ENCODE peak calls at places on chromosomes 12 and 14, in seven cellular contexts. W, K, O, J, D, N and Q are unnamed samples.

GRCh38 chr14:67951529-67952120 is 132.0 kb downstream of the RAD51B start:
- DNase-seq in W (no peak), K (no peak), O (no peak), J (no peak), D (no peak), N (no peak), Q (no peak)

GRCh38 chr14:105420141-105420975 is 731 bp downstream of the MTA1 start:
- DNase-seq in W (no peak), K (no peak), O (no peak), J (no peak), D (no peak), N (no peak), Q (no peak)

GRCh38 chr14:103859416-103860202 is 12.2 kb upstream of the PPP1R13B start:
- DNase-seq in W (no peak), K (no peak), O (no peak), J (no peak), D (no peak), N (no peak), Q (no peak)

GRCh38 chr12:31002361-31002725 is 71.3 kb upstream of the DDX11 start:
- DNase-seq in W (no peak), K (no peak), O (no peak), J (no peak), D (no peak), N (no peak), Q (no peak)

GRCh38 chr12:119176267-119177055 is 2.3 kb upstream of the HSPB8 start:
- DNase-seq in W (peak), K (no peak), O (peak), J (peak), D (no peak), N (no peak), Q (peak)

GRCh38 chr14:94945615-94946014 is 175.7 kb upstream of the GSC start:
- DNase-seq in W (no peak), K (peak), O (no peak), J (no peak), D (no peak), N (no peak), Q (no peak)

GRCh38 chr14:100540141-100540925 is 46.9 kb downstream of the BEGAIN start:
- DNase-seq in W (no peak), K (peak), O (no peak), J (no peak), D (no peak), N (no peak), Q (no peak)

GRCh38 chr12:63937381-63938168 is 93.1 kb downstream of the SRGAP1 start:
- DNase-seq in W (no peak), K (no peak), O (no peak), J (no peak), D (no peak), N (no peak), Q (no peak)

GRCh38 chr14:61452452-61452851 is 131.1 kb downstream of the PRKCH start:
- DNase-seq in W (no peak), K (peak), O (no peak), J (no peak), D (no peak), N (no peak), Q (no peak)

GRCh38 chr12:119780786-119781434 is 96.2 kb downstream of the CIT start:
- DNase-seq in W (no peak), K (no peak), O (peak), J (no peak), D (no peak), N (no peak), Q (no peak)

GRCh38 chr14:91872517-91873470 is 5.5 kb upstream of the TC2N start:
- DNase-seq in W (peak), K (peak), O (peak), J (peak), D (no peak), N (no peak), Q (no peak)

GRCh38 chr14:85250369-85250768 is 279.6 kb upstream of the FLRT2 start:
- DNase-seq in W (no peak), K (no peak), O (no peak), J (no peak), D (no peak), N (no peak), Q (no peak)

GRCh38 chr14:54192610-54193009 is 204.2 kb upstream of the CDKN3 start:
- DNase-seq in W (no peak), K (no peak), O (no peak), J (no peak), D (no peak), N (no peak), Q (no peak)

GRCh38 chr12:65125975-65126374 is 4.9 kb upstream of the WIF1 start:
- DNase-seq in W (no peak), K (no peak), O (no peak), J (no peak), D (no peak), N (no peak), Q (no peak)

GRCh38 chr12:27780612-27781408 is 774 bp upstream of the MANSC4 start:
- DNase-seq in W (peak), K (peak), O (peak), J (no peak), D (no peak), N (no peak), Q (no peak)

GRCh38 chr12:98532687-98533304 is 17.4 kb downstream of the TMPO start:
- DNase-seq in W (no peak), K (no peak), O (peak), J (peak), D (no peak), N (no peak), Q (no peak)
- H3K27ac ChIP-seq in W (no peak), K (no peak), O (no peak), J (no peak), D (no peak), N (no peak), Q (no peak)

DNA sequence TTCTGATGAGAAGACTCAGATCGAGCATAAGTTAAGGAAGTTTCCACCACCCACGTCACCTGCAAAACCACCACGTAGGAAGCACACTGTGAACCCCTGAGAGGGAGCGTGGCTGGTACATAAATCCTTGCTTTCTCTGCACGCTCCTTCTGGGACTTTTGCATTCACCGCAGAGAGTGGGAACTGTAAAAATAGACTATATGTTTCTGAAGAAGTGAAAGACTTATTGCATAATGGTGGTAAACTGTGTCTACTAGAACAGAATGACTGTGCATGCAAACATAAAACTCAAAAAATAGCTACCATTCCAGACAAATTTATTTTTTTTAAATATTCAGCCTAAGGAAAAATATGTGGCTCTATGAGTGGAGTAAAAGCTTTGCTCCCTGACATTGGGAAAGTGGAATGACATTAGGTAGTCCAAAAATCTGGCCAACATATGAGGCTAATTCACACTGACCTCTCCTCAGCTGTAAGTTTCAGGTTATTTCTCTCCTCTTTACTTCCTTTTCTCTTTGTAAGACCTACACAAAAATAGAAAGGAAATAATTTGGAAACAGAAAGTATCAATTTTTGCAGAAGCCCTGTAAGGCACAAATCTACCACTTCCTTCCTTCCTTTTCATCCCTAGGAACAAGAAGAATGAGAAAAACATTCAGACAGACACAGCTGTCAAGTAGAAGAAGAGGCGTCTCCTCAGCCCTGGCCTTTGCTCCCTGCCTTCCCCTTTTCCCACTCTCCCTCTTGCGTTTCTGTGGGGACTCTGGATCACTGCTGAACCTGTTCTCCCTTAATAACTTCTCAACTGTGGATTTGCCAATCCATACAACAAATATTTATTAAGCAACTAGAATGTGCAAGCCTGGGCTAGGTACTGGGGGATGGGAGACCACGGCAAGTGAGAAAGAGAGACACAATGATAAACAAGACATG is 264.3 kb upstream of the FOXN3 start:
- DNase-seq in W (no peak), K (no peak), O (no peak), J (no peak), D (peak), N (no peak), Q (no peak)
- H3K27ac ChIP-seq in W (no peak), K (no peak), O (no peak), J (no peak), D (peak), N (no peak), Q (no peak)

DNA sequence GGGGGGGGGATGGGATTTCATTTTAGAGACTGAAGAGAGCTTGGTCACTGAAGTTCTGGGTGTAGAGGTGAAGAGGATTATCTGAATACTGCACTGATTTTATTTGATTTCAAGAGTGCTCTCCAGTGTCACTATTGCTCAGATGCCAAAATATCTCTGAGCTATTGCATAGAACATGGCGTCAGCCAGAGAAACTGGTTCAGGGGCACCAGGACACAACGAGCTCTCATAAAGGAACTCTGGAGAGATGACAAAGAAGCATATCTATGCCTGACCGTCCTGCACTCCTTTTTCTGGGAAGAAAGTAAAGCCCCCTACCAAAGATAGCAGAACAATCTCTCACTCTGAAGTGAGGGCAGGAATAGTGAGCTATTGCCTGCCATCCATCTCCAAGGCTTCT is 2.0 kb downstream of the SLC7A8 start:
- DNase-seq in W (no peak), K (no peak), O (no peak), J (no peak), D (no peak), N (no peak), Q (no peak)
- H3K27ac ChIP-seq in W (peak), K (no peak), O (peak), J (no peak), D (no peak), N (no peak), Q (peak)

DNA sequence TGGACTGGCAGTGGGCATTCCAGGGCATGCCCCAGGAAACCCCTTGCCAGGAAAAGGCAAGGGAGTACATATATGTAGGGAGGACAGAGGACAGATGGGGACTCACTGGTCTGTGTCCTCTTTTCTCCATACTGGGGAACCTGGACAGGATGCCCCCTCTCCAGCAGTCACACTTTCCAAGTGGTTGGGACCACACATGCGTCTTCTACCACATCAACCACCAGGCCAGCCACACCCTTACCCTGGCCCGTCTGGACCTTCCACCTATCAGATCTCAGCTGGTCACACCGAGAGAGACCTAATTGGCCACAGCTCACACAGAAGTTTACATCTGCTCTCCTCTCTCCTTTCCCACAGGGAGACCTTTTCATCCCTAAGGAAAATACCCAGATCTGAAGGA is 8.3 kb downstream of the ANKRD33 start:
- DNase-seq in W (no peak), K (no peak), O (no peak), J (no peak), D (no peak), N (no peak), Q (no peak)
- H3K27ac ChIP-seq in W (peak), K (no peak), O (no peak), J (no peak), D (no peak), N (no peak), Q (no peak)